ENCODE peak calls at places on chromosomes 1 and 21, in seven cellular contexts. F, W, G, K, A, E and S are unnamed samples.

GRCh38 chr21:46058339-46059145 is 39.4 kb upstream of the COL6A2 start:
- DNase-seq in F (no peak), W (no peak), G (no peak), K (no peak), A (no peak), E (no peak), S (no peak)

GRCh38 chr1:3461238-3461933 is 6.9 kb downstream of the ARHGEF16 start:
- DNase-seq in F (no peak), W (no peak), G (no peak), K (no peak), A (no peak), E (no peak), S (no peak)

GRCh38 chr21:27817061-27817460 is 850.2 kb upstream of the ADAMTS5 start:
- DNase-seq in F (no peak), W (no peak), G (no peak), K (no peak), A (no peak), E (no peak), S (no peak)

GRCh38 chr1:67052741-67053534 is 1.0 kb downstream of the SLC35D1 start:
- DNase-seq in F (peak), W (peak), G (peak), K (peak), A (no peak), E (peak), S (peak)

GRCh38 chr1:99279525-99279924 is 15.2 kb downstream of the PLPPR4 start:
- DNase-seq in F (no peak), W (no peak), G (no peak), K (no peak), A (no peak), E (no peak), S (no peak)

GRCh38 chr1:7379445-7379971 is 391.6 kb upstream of the VAMP3 start:
- DNase-seq in F (peak), W (peak), G (peak), K (no peak), A (no peak), E (no peak), S (no peak)

GRCh38 chr1:22053018-22053860 is 730 bp downstream of the CDC42 start:
- DNase-seq in F (peak), W (peak), G (no peak), K (peak), A (no peak), E (no peak), S (no peak)

GRCh38 chr1:157944666-157945280 is 48.7 kb upstream of the KIRREL1 start:
- DNase-seq in F (no peak), W (no peak), G (no peak), K (no peak), A (no peak), E (no peak), S (no peak)

GRCh38 chr1:77413541-77414335 is 131.9 kb downstream of the AK5 start:
- DNase-seq in F (no peak), W (no peak), G (no peak), K (no peak), A (no peak), E (no peak), S (no peak)

GRCh38 chr1:193183019-193183643 is 3.3 kb downstream of the B3GALT2 start:
- DNase-seq in F (no peak), W (no peak), G (peak), K (no peak), A (no peak), E (no peak), S (no peak)

GRCh38 chr1:203173566-203173965 is 2.1 kb downstream of the MYBPH start:
- DNase-seq in F (no peak), W (peak), G (no peak), K (no peak), A (no peak), E (no peak), S (no peak)

GRCh38 chr1:200183637-200184036 is 156.1 kb downstream of the NR5A2 start:
- DNase-seq in F (no peak), W (no peak), G (no peak), K (no peak), A (no peak), E (no peak), S (no peak)

DNA sequence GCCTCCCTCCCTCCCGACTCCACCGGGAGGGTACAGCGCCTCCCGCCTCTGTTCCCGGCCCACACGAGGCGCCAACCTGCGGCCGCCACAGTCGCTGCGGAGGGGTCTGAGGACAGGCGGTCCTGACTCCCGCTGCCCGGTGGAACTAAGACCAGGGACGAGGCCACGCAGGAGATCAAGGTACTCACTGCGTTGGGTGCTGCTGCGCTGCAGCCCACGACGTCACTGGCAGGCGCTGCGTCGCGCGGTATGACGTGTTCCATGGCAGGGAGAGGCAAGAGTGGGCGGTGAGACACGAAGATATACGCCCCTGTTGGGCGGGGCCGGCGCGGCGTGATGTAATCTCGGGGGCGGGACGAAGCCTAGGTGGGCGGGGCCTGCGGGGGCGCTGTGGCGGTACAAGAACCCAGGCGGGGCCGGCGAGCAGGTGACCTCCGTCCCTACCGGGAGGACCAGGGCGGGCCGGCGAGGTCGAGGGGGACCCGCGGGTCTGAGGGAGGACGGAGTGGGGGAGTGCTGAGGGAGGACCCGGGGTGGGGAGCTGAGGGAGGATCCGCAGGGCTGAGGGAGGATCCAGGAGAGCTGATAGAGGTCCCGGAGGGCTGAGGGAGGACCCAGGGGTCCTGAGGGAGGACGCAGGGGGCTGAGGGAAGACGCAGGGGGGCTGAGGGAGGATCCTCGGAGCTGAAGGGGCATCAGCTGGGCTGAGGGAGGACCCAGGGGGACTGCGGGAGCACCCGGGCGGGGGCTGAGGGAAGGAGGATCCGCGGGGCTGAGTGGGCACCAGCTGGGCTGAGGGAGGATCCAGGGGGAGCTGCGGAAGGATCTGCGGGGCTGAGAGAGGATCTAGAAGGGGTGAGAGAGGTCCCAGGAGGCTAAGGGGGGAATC is at the start of gene MRPL55:
- DNase-seq in F (peak), W (peak), G (peak), K (peak), A (peak), E (peak), S (peak)
- TF ChIP-seq CTCF in F (peak), W (peak), G (no peak), K (no peak), A (peak), E (peak), S (no peak)

GRCh38 chr1:94866178-94866822 is 46.1 kb downstream of the SLC44A3 start:
- DNase-seq in F (no peak), W (no peak), G (no peak), K (no peak), A (no peak), E (no peak), S (no peak)

GRCh38 chr1:94863297-94863911 is 43.2 kb downstream of the SLC44A3 start:
- DNase-seq in F (no peak), W (no peak), G (peak), K (peak), A (no peak), E (no peak), S (no peak)

GRCh38 chr1:94865369-94865768 is 45.2 kb downstream of the SLC44A3 start:
- DNase-seq in F (no peak), W (no peak), G (no peak), K (no peak), A (no peak), E (no peak), S (no peak)

GRCh38 chr1:94863919-94864318 is 43.8 kb downstream of the SLC44A3 start:
- DNase-seq in F (no peak), W (no peak), G (peak), K (peak), A (peak), E (peak), S (peak)

DNA sequence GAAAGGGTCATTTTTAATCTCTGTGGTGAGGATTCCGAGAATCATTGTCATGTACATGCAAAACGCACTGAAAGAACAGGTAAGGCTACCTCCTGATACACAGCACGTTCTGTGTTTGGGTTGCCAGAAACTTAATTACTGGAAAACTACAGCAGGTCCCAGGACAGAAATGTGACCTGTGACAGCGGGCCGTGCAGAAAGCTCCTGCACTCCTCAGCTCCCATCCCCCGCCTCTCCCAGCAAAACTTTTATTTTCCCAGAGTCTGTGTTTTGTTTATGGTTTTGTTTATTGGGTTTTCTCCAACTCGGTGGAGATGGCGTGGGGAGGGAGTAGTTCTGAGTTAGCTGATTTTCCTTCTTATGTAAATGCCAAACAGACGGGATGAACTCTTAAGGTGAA is 44.7 kb downstream of the SLC44A3 start:
- DNase-seq in F (no peak), W (no peak), G (no peak), K (peak), A (no peak), E (no peak), S (no peak)
- H3K27ac ChIP-seq in F (no peak), W (no peak), G (no peak), K (peak), A (peak), E (peak), S (peak)

GRCh38 chr1:73452522-73452921 is 745.5 kb downstream of the LRRIQ3 start:
- DNase-seq in F (no peak), W (no peak), G (no peak), K (no peak), A (no peak), E (no peak), S (no peak)
- TF ChIP-seq CTCF in F (peak), W (no peak), G (no peak), K (no peak), A (no peak), E (no peak), S (no peak)

DNA sequence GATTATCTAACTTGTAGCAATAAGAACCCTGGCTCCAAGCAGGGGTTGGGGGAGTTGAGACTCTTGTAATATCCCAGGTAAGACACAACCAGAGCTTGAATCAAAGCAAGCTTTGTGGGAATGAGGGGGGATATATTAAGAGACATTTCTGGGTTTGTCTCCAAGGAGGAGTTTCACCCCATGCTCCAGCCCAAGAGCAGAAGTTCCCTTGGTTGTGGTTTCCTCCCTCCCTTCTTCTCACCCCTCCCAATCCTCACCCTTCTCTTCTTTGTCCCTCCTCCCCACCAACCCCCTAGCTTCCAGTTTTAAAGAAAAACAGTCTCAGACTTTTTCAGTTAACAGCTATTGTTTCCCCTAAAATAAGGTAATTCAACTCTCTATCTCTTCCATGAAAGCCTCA is 11.9 kb downstream of the TRAF3IP3 start:
- DNase-seq in F (no peak), W (no peak), G (no peak), K (no peak), A (no peak), E (no peak), S (no peak)
- H3K27ac ChIP-seq in F (no peak), W (peak), G (no peak), K (no peak), A (peak), E (no peak), S (no peak)

GRCh38 chr1:4778056-4778455 is 123.6 kb downstream of the AJAP1 start:
- DNase-seq in F (no peak), W (no peak), G (no peak), K (peak), A (no peak), E (peak), S (no peak)
- TF ChIP-seq CTCF in F (peak), W (peak), G (no peak), K (no peak), A (peak), E (no peak), S (no peak)

GRCh38 chr1:145714524-145715111 is 4.7 kb upstream of the CD160 start:
- DNase-seq in F (no peak), W (no peak), G (no peak), K (no peak), A (no peak), E (no peak), S (no peak)
- H3K27ac ChIP-seq in F (no peak), W (no peak), G (no peak), K (no peak), A (no peak), E (peak), S (no peak)

GRCh38 chr1:62038594-62039284 is 155.9 kb upstream of the L1TD1 start:
- DNase-seq in F (no peak), W (no peak), G (no peak), K (no peak), A (no peak), E (peak), S (no peak)
- TF ChIP-seq CTCF in F (peak), W (no peak), G (no peak), K (no peak), A (no peak), E (no peak), S (no peak)

GRCh38 chr1:238152119-238152518 is 261.4 kb upstream of the ZP4 start:
- DNase-seq in F (no peak), W (no peak), G (no peak), K (no peak), A (no peak), E (no peak), S (no peak)
- H3K27ac ChIP-seq in F (no peak), W (no peak), G (no peak), K (no peak), A (no peak), E (no peak), S (no peak)

DNA sequence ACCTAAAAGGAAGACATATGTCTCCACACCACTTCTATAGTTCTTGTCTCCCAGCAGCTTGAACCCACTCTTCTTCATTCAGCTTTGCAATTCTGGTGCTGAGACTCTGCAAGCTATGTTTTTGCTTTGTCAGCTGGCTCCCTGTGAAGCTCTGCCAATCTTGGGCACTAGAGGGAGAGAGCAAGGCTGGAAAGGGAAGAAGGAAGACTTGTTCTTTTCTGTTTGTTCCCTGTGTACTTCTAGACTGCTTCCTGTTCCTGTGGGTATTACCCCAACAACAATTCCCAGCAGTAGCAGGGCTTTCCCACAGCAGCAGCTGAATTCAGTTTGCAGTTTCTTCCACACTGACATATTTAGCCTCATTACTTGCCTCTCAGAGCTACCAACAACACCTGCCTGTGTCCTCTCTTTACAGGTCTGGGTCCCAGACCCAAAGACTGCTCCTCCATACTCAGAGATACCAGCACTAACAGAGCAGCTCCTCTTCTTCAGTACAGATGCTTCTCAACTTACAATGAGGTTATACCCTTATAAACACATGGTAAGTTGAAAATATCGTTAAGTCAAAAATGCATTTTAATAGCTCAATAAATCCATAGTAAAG is 275.2 kb upstream of the NEGR1 start:
- DNase-seq in F (peak), W (no peak), G (no peak), K (no peak), A (no peak), E (no peak), S (no peak)
- TF ChIP-seq CTCF in F (peak), W (no peak), G (no peak), K (no peak), A (no peak), E (no peak), S (no peak)

DNA sequence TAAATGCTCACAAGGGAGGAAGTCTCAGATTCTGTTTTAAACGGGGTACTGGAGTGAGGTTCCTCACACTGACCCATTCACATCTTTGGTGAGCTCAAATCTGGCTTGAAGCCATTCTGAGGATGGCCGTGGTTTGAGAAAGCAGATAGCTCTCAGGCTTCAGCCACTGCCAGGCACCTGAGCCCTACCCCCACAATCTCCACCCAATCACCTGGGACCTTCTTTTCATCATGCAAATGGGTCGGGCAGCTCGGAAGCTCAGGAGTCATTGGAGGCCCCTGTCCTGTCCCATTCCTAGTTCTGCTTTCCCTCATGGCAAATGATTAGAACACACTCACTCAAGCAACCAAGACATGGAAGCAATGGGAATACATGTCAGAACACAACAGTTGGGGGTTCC is 141.4 kb upstream of the ETS2 start:
- DNase-seq in F (peak), W (no peak), G (no peak), K (no peak), A (no peak), E (no peak), S (no peak)
- H3K27ac ChIP-seq in F (no peak), W (no peak), G (no peak), K (no peak), A (peak), E (no peak), S (no peak)